ENCODE peak calls at places on chromosomes 3 and 15, in ten cellular contexts. R is body of pancreas; I is MM.1S; H is neural progenitor cell; E is stomach; X is astrocyte of the spinal cord; L is transverse colon; Y is mammary epithelial cell; M is brain microvascular endothelial cell; J is CD8-positive, alpha-beta T cell. V is an unnamed sample.

GRCh38 chr3:32886911-32887310 is 64.5 kb upstream of the CCR4 start:
- DNase-seq in M (no peak), X (no peak), I (peak), J (no peak), L (no peak), R (no peak), Y (no peak), E (no peak), H (no peak), V (no peak)

GRCh38 chr3:78977073-78977472 is 790.7 kb downstream of the ROBO1 start:
- DNase-seq in M (no peak), H (no peak), I (no peak), L (no peak), J (no peak), X (no peak), Y (no peak), R (no peak), E (no peak), V (no peak)

GRCh38 chr15:88131937-88132336 is 124.6 kb downstream of the NTRK3 start:
- DNase-seq in Y (peak), H (no peak), X (no peak), L (no peak), J (no peak), E (no peak), R (no peak), I (no peak), M (no peak), V (no peak)

GRCh38 chr3:196969660-196970546 is 1.3 kb upstream of the PIGZ start:
- DNase-seq in I (peak), H (peak), X (peak), E (peak), J (peak), M (no peak), R (peak), L (peak), Y (peak), V (no peak)

GRCh38 chr15:35958936-35959335 is 413.0 kb upstream of the DPH6 start:
- DNase-seq in E (no peak), M (no peak), L (no peak), H (no peak), Y (no peak), X (no peak), I (no peak), J (no peak), R (no peak), V (no peak)

GRCh38 chr3:29153811-29154210 is 127.1 kb upstream of the RBMS3 start:
- DNase-seq in J (peak), L (no peak), H (no peak), Y (no peak), X (no peak), I (no peak), R (no peak), E (no peak), M (no peak), V (peak)

GRCh38 chr3:27720899-27721716 is 1.0 kb downstream of the EOMES start:
- DNase-seq in Y (peak), J (no peak), M (no peak), L (no peak), I (no peak), R (peak), E (no peak), X (no peak), H (peak), V (no peak)

GRCh38 chr3:51974963-51975856 is at the start of gene ABHD14A:
- DNase-seq in X (peak), J (peak), R (peak), L (peak), I (peak), Y (peak), H (peak), M (no peak), E (peak), V (no peak)

GRCh38 chr3:56654460-56654859 is 28.6 kb downstream of the TASOR start:
- DNase-seq in Y (no peak), R (no peak), H (no peak), L (no peak), X (no peak), J (no peak), E (no peak), M (no peak), I (no peak), V (no peak)

GRCh38 chr15:70503073-70503745 is 260.1 kb downstream of the UACA start:
- DNase-seq in M (no peak), L (no peak), X (no peak), H (no peak), E (no peak), Y (no peak), I (peak), J (no peak), R (no peak), V (no peak)

GRCh38 chr3:129560931-129561594 is 18.1 kb downstream of the H1-8 start:
- DNase-seq in E (peak), Y (no peak), R (peak), L (peak), M (peak), X (peak), H (no peak), J (no peak), I (no peak), V (peak)

GRCh38 chr3:53493618-53493996 is 804 bp upstream of the CACNA1D start:
- DNase-seq in R (no peak), M (no peak), H (no peak), Y (no peak), X (no peak), I (no peak), J (no peak), L (no peak), E (no peak), V (no peak)

GRCh38 chr3:74564560-74564959 is 49.9 kb downstream of the CNTN3 start:
- DNase-seq in E (no peak), L (no peak), Y (no peak), I (no peak), H (no peak), J (no peak), X (no peak), R (no peak), M (no peak), V (no peak)

GRCh38 chr3:127209155-127209839 is 16.4 kb downstream of the PRR23E start:
- DNase-seq in Y (no peak), R (no peak), I (no peak), M (no peak), H (no peak), E (peak), X (no peak), J (no peak), L (no peak), V (no peak)

GRCh38 chr15:101447561-101448071 is 41.9 kb downstream of the PCSK6 start:
- DNase-seq in Y (no peak), E (peak), J (no peak), X (no peak), I (no peak), H (no peak), R (no peak), L (no peak), M (no peak), V (no peak)

GRCh38 chr3:182989566-182989965 is 9.2 kb upstream of the DCUN1D1 start:
- DNase-seq in I (no peak), H (no peak), E (no peak), X (no peak), J (no peak), R (no peak), L (no peak), M (no peak), Y (no peak), V (no peak)

GRCh38 chr15:77035999-77036471 is 34.9 kb downstream of the TSPAN3 start:
- DNase-seq in X (no peak), M (no peak), J (peak), Y (no peak), H (no peak), E (peak), L (peak), R (no peak), I (no peak), V (no peak)

GRCh38 chr3:188179006-188179966 is 25.3 kb downstream of the LPP start:
- DNase-seq in E (no peak), X (peak), M (no peak), I (no peak), L (no peak), Y (no peak), R (no peak), J (no peak), H (peak), V (peak)

GRCh38 chr15:72203507-72203837 is 5.9 kb upstream of the GRAMD2A start:
- DNase-seq in X (peak), R (peak), E (peak), Y (peak), H (no peak), M (peak), I (no peak), L (no peak), J (no peak), V (peak)

GRCh38 chr15:40265355-40265754 is 17.5 kb downstream of the ANKRD63 start:
- DNase-seq in R (no peak), J (no peak), L (no peak), X (no peak), E (no peak), Y (no peak), M (no peak), H (no peak), I (no peak), V (no peak)

GRCh38 chr15:84982301-84982920 is 755 bp downstream of the PDE8A start:
- DNase-seq in I (no peak), Y (peak), L (peak), J (peak), E (peak), M (no peak), R (peak), H (peak), X (no peak), V (no peak)

GRCh38 chr3:161409069-161409468 is 37.8 kb upstream of the SPTSSB start:
- DNase-seq in R (peak), Y (peak), X (peak), M (peak), I (peak), E (no peak), J (peak), H (peak), L (no peak), V (no peak)

GRCh38 chr15:52186651-52187486 is 4.3 kb downstream of the GNB5 start:
- DNase-seq in X (no peak), E (no peak), L (no peak), J (no peak), H (no peak), R (peak), I (no peak), Y (no peak), M (no peak), V (no peak)

GRCh38 chr15:56963719-56964118 is 45.3 kb downstream of the TCF12 start:
- DNase-seq in M (no peak), Y (no peak), J (no peak), E (no peak), H (no peak), R (no peak), I (no peak), X (peak), L (no peak), V (no peak)

GRCh38 chr15:56325186-56325585 is 40.0 kb upstream of the TEX9 start:
- DNase-seq in I (no peak), M (no peak), E (no peak), Y (peak), H (no peak), R (no peak), X (peak), L (no peak), J (no peak), V (peak)

GRCh38 chr3:5166846-5167245 is 20.7 kb upstream of the EDEM1 start:
- DNase-seq in E (no peak), X (no peak), J (no peak), L (no peak), H (no peak), R (no peak), I (no peak), M (no peak), Y (no peak), V (no peak)

GRCh38 chr3:55596212-55596611 is 109.1 kb upstream of the WNT5A start:
- DNase-seq in H (no peak), E (no peak), I (no peak), R (no peak), M (no peak), L (no peak), X (no peak), Y (no peak), J (no peak), V (no peak)

GRCh38 chr15:70935631-70936030 is 43.0 kb downstream of the LRRC49 start:
- DNase-seq in J (no peak), X (no peak), M (no peak), H (no peak), R (no peak), Y (no peak), I (no peak), L (no peak), E (no peak), V (no peak)

GRCh38 chr3:78507196-78507984 is 1260.4 kb downstream of the ROBO1 start:
- DNase-seq in E (no peak), Y (peak), J (no peak), H (no peak), R (no peak), X (no peak), I (no peak), M (no peak), L (no peak), V (no peak)

GRCh38 chr15:68413363-68414255 is 18.4 kb downstream of the ITGA11 start:
- DNase-seq in Y (no peak), L (no peak), H (no peak), I (no peak), E (no peak), J (no peak), R (peak), X (no peak), M (no peak), V (no peak)

GRCh38 chr15:68415501-68416157 is 16.3 kb downstream of the ITGA11 start:
- DNase-seq in M (no peak), X (no peak), Y (no peak), L (no peak), R (no peak), H (no peak), I (no peak), E (no peak), J (peak), V (no peak)

GRCh38 chr15:68416158-68416535 is 15.8 kb downstream of the ITGA11 start:
- DNase-seq in R (no peak), I (no peak), H (no peak), M (no peak), J (no peak), L (no peak), Y (no peak), E (no peak), X (no peak), V (no peak)

GRCh38 chr15:68415061-68415460 is 16.9 kb downstream of the ITGA11 start:
- DNase-seq in J (peak), R (no peak), I (no peak), M (no peak), Y (no peak), X (no peak), L (no peak), E (no peak), H (no peak), V (no peak)

GRCh38 chr15:68414591-68414990 is 17.4 kb downstream of the ITGA11 start:
- DNase-seq in X (no peak), J (peak), L (no peak), E (no peak), M (no peak), R (no peak), I (no peak), H (no peak), Y (no peak), V (no peak)
- H3K4me3 ChIP-seq in X (no peak), J (no peak), L (no peak), E (no peak), M (no peak), R (no peak), I (no peak), H (no peak), Y (no peak), V (no peak)

GRCh38 chr15:33242669-33243191 is 48.2 kb upstream of the FMN1 start:
- DNase-seq in L (no peak), I (peak), M (peak), H (peak), E (no peak), Y (peak), J (no peak), R (no peak), X (peak), V (no peak)
- TF ChIP-seq CTCF in L (peak), I (peak), M (peak), H (peak), E (no peak), Y (peak), J (no peak), R (no peak), X (peak), V (peak)

GRCh38 chr3:169968224-169968623 is 1.6 kb downstream of the SEC62 start:
- DNase-seq in I (no peak), M (no peak), L (no peak), E (no peak), R (no peak), H (no peak), Y (no peak), X (no peak), J (no peak), V (no peak)
- H3K4me3 ChIP-seq in I (peak), M (peak), L (no peak), E (peak), R (no peak), H (peak), Y (peak), X (peak), J (no peak), V (no peak)

DNA sequence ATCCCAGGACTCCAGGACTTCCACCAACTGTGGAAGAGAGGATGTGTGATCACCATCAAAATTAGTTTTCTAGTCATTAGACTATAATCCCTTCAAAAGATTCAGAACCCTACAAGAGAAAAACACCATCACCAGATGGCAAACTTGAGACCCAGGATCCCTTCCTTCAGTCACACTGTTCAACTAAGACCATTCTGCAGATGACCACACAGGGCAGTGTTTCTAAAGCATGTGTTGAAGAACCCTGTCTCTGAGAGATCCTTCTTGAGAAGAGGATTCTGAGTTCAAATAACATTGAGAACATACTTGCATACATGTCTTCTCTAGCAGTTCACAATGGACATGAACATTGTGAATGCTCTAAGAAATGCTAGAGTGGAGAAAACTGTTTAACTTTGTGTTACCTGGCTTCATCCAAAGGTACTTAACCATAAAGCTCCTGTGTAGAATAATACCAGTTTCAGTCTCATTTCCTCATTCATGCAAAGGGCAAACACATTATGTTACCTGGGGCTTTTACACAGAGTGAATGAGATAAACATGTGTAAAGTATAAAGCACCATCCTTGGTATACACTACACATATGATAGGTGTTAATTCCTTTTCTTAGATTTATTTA is 2.4 kb upstream of the ADGRG7 start:
- DNase-seq in I (peak), R (no peak), E (no peak), J (no peak), L (no peak), M (no peak), H (no peak), X (no peak), Y (no peak), V (no peak)
- TF ChIP-seq CTCF in I (peak), R (no peak), E (no peak), J (no peak), L (no peak), M (no peak), H (no peak), X (no peak), Y (no peak), V (peak)

GRCh38 chr3:14476583-14477265 is 63.4 kb downstream of the GRIP2 start:
- DNase-seq in I (no peak), X (no peak), Y (no peak), L (no peak), R (no peak), E (no peak), H (no peak), M (no peak), J (no peak), V (no peak)
- H3K4me3 ChIP-seq in I (no peak), X (no peak), Y (no peak), L (no peak), R (no peak), E (no peak), H (no peak), M (no peak), J (no peak), V (no peak)

GRCh38 chr3:851098-851790 is 241.6 kb upstream of the CNTN6 start:
- DNase-seq in X (no peak), Y (peak), L (no peak), E (no peak), M (no peak), H (peak), R (no peak), J (no peak), I (peak), V (no peak)
- TF ChIP-seq CTCF in X (no peak), Y (peak), L (no peak), E (no peak), M (peak), H (no peak), R (no peak), J (no peak), I (peak), V (no peak)

DNA sequence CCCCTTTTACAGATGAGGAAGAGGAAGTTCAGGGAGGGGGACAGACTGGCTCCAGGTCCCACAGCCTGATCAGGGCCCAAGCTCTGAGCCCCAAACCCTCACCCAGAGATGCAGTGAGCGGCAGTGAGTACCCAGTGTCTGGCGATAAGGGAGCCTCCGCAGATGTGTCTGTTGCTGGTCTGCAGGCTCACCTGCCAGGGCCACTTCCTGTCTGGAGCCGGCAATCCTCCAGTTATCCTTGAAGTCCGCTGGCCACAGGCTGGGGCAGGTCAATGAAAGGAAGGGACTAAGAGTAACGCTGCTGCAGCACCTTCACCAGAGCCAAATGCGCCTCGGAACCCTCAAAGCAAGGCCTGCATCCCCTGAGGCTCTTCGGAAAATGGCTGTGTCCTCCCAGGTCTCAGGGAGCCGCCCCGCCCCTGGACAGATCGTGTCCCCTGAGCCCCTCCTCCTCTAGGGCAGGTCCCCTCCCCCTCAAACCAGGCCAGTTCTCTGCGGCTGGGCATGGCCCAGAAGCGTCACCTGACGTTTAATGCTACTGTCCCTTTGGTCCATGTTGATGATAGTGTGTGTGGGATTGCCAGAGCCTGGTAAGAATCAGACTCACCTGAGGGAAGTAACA is 51.5 kb downstream of the MYL3 start:
- DNase-seq in J (no peak), E (no peak), L (no peak), M (no peak), Y (no peak), H (peak), X (no peak), I (no peak), R (peak), V (no peak)
- H3K4me3 ChIP-seq in J (peak), E (peak), L (peak), M (no peak), Y (peak), H (peak), X (no peak), I (no peak), R (peak), V (no peak)